ENCODE peak calls at places on chromosomes 11 and 22, in eight cellular contexts. Z, T, I, U, A, E, Y and N are unnamed samples.
A peak's percentile ranks its signal among the peaks of the same experiment; 100 is the strongest.

GRCh38 chr22:19180740-19181410 is 2.3 kb upstream of the SLC25A1 start:
- DNase-seq in I (no peak), E (no peak), Y (no peak), U (no peak), Z (no peak), T (no peak), A (no peak), N (no peak)

GRCh38 chr22:17814830-17815229 is 40.6 kb upstream of the BID start:
- DNase-seq in T (no peak), Z (no peak), Y (no peak), E (no peak), A (no peak), U (no peak), I (no peak), N (no peak)

GRCh38 chr22:33829549-33830280 is 90.6 kb downstream of the LARGE1 start:
- DNase-seq in U (no peak), T (no peak), Y (no peak), Z (no peak), A (peak; percentile 33), E (no peak), I (no peak), N (no peak)

GRCh38 chr11:59773082-59773438 is 17.9 kb downstream of the STX3 start:
- DNase-seq in Z (no peak), I (no peak), T (no peak), E (no peak), U (no peak), A (no peak), Y (no peak), N (no peak)

GRCh38 chr11:86453290-86454030 is 78.8 kb downstream of the CCDC81 start:
- DNase-seq in E (no peak), Z (no peak), U (no peak), Y (no peak), A (no peak), T (no peak), I (no peak), N (no peak)

GRCh38 chr11:64100345-64100744 is 64.6 kb downstream of the FLRT1 start:
- DNase-seq in I (no peak), A (no peak), Z (no peak), Y (no peak), T (peak; percentile 67), U (no peak), E (peak; percentile 57), N (no peak)

GRCh38 chr11:19398772-19399542 is 158.2 kb upstream of the E2F8 start:
- DNase-seq in I (no peak), U (no peak), T (no peak), Z (peak; percentile 97), A (no peak), Y (no peak), E (no peak), N (no peak)

GRCh38 chr22:43993072-43993760 is 30.9 kb upstream of the PARVB start:
- DNase-seq in Z (peak; percentile 64), T (peak; percentile 57), I (peak; percentile 19), A (peak; percentile 80), Y (peak; percentile 60), E (peak; percentile 65), U (peak; percentile 34), N (peak; percentile 72)

GRCh38 chr11:78985654-78986053 is 411.0 kb upstream of the NARS2 start:
- DNase-seq in Y (no peak), U (no peak), T (no peak), Z (no peak), I (no peak), A (no peak), E (no peak), N (no peak)

GRCh38 chr22:44616882-44617655 is 84.9 kb upstream of the PRR5 start:
- DNase-seq in A (no peak), Y (no peak), Z (no peak), E (no peak), U (no peak), I (no peak), T (no peak), N (no peak)

GRCh38 chr22:21102659-21103267 is 57.0 kb downstream of the LRRC74B start:
- DNase-seq in U (peak; percentile 73), E (peak; percentile 77), I (peak; percentile 15), Z (peak; percentile 42), Y (peak; percentile 95), A (peak; percentile 91), T (peak; percentile 100), N (peak; percentile 90)

GRCh38 chr11:118870396-118871343 is 13.0 kb upstream of the CXCR5 start:
- DNase-seq in U (peak; percentile 28), T (no peak), A (no peak), Z (peak; percentile 55), I (no peak), E (peak; percentile 82), Y (peak; percentile 16), N (no peak)

GRCh38 chr11:125062931-125063428 is at the start of gene SLC37A2:
- DNase-seq in U (peak; percentile 45), A (peak; percentile 76), I (peak; percentile 54), E (peak; percentile 87), Y (peak; percentile 46), T (no peak), Z (peak; percentile 68), N (peak; percentile 67)

GRCh38 chr11:68798221-68798813 is 43.4 kb downstream of the CPT1A start:
- DNase-seq in Y (peak; percentile 74), A (peak; percentile 75), U (peak; percentile 12), Z (peak; percentile 14), E (peak; percentile 55), T (peak; percentile 65), I (no peak), N (peak; percentile 72)
- TF ChIP-seq CTCF in Y (peak; percentile 69), A (peak; percentile 75), U (peak; percentile 77), Z (peak; percentile 68), E (peak; percentile 80), T (peak; percentile 66), I (peak; percentile 84), N (peak; percentile 73)

DNA sequence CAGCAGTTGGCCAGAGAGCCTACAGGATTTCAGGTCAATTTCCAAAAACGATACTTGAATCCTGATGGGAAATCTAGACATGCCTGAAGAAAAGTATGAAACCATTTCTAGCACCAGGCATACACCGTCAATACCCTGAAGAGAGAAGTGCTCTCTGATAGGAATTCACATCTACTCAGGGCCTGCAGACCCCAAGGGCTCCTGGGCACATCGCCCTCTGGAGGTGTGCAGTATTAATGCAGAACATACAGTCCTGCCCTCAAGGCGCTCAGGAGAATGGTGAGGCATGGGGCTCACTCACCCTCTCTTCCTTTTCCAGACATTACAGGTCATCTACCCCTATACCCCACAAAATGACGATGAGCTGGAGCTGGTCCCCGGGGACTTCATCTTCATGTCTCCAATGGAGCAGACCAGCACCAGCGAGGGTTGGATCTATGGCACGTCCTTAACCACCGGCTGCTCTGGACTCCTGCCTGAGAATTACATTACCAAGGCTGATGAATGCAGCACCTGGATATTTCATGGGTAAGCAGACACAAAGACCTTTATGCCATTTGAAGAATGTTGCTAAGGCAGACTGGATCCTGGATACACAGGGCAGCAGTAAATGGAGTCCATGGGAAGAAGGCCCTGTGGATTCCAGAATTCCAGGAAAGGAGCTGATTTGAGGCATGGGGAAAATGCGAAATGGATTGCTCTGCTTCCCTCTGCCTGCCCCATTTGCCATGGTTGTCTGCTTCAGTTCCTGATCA is 49.3 kb upstream of the CRTAM start:
- DNase-seq in U (no peak), T (no peak), E (no peak), Y (no peak), A (no peak), I (no peak), Z (no peak), N (no peak)
- TF ChIP-seq CTCF in U (no peak), T (no peak), E (peak; percentile 35), Y (peak; percentile 27), A (peak; percentile 38), I (peak; percentile 25), Z (no peak), N (peak; percentile 34)

GRCh38 chr11:40819230-40819629 is 640.2 kb downstream of the LRRC4C start:
- DNase-seq in E (no peak), A (no peak), U (no peak), T (no peak), Y (no peak), Z (no peak), I (no peak), N (no peak)
- TF ChIP-seq CTCF in E (no peak), A (no peak), U (no peak), T (no peak), Y (no peak), Z (no peak), I (no peak), N (no peak)

GRCh38 chr11:57475191-57475590 is 14.9 kb downstream of the RTN4RL2 start:
- DNase-seq in A (no peak), U (no peak), I (no peak), T (no peak), E (no peak), Z (no peak), Y (no peak), N (no peak)

GRCh38 chr11:57476223-57476882 is 16.0 kb downstream of the RTN4RL2 start:
- DNase-seq in U (no peak), E (no peak), Z (no peak), Y (no peak), T (no peak), I (no peak), A (peak; percentile 51), N (no peak)

GRCh38 chr11:57477507-57478189 is 17.3 kb downstream of the RTN4RL2 start:
- DNase-seq in U (no peak), A (no peak), Y (no peak), E (no peak), I (no peak), Z (no peak), T (no peak), N (no peak)

GRCh38 chr11:57475671-57476222 is 15.4 kb downstream of the RTN4RL2 start:
- DNase-seq in I (no peak), Z (no peak), A (no peak), T (no peak), Y (no peak), E (no peak), U (no peak), N (no peak)

DNA sequence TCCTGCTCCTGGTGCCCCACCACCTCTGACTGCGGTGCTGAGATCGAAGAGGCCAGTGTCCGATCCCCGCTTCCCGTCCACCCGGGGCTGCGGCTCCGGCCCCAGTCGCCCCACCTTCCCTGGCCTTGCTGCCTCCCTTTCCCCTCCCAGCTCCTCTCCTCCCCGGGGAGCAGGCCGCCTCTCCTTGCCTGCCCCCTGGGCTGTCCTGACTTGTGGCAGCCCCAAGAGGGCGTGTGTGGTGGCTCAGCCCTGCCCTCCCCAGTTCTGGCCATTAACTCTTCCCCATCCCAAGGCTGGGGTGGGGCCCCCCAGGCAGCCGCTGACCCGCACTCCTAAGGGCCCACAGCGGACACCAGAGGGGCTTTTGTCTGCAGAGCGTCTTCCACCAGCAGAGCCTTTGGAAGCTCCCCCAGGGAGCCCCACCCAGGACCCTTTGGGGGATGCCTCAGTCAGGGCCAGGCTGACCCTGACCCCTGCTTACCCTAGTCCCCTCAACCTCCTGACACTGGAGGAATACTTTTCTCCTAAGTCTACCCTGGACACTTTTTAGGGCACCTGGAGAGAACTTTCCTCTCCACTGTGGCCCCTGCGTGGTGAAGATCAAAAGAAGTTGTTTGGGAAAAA is 16.7 kb downstream of the RTN4RL2 start:
- DNase-seq in A (peak; percentile 49), Z (peak; percentile 24), I (no peak), T (peak; percentile 32), E (peak; percentile 46), Y (no peak), U (no peak), N (peak; percentile 47)
- TF ChIP-seq CTCF in A (peak; percentile 50), Z (peak; percentile 48), I (peak; percentile 61), T (no peak), E (peak; percentile 31), Y (peak; percentile 42), U (peak; percentile 32), N (peak; percentile 7)

GRCh38 chr11:58060939-58061672 is 30.4 kb downstream of the OR6Q1 start:
- DNase-seq in Y (no peak), T (no peak), A (no peak), Z (peak; percentile 4), E (no peak), U (peak; percentile 91), I (no peak), N (no peak)
- TF ChIP-seq CTCF in Y (peak; percentile 41), T (no peak), A (no peak), Z (peak; percentile 39), E (no peak), U (no peak), I (no peak), N (peak; percentile 35)